ENCODE peak calls at places on chromosomes 1 and 21, in four cellular contexts. One of them, this sample, is unnamed.

GRCh38 chr1:183689770-183690204 is 36.7 kb upstream of the APOBEC4 start:
- DNase-seq in breast epithelium: no peak
- DNase-seq in activated CD8-positive, alpha-beta T cell treated with anti-CD3 and anti-CD28 coated beads for 36 hours: peak
- DNase-seq in transverse colon: no peak
- DNase-seq in this sample: no peak

GRCh38 chr1:184590163-184590750 is 164.4 kb downstream of the EDEM3 start:
- DNase-seq in breast epithelium: peak
- DNase-seq in activated CD8-positive, alpha-beta T cell treated with anti-CD3 and anti-CD28 coated beads for 36 hours: no peak
- DNase-seq in transverse colon: peak
- DNase-seq in this sample: peak

GRCh38 chr1:208243522-208243850 is 698 bp downstream of the PLXNA2 start:
- DNase-seq in breast epithelium: no peak
- DNase-seq in activated CD8-positive, alpha-beta T cell treated with anti-CD3 and anti-CD28 coated beads for 36 hours: no peak
- DNase-seq in transverse colon: no peak
- DNase-seq in this sample: no peak

GRCh38 chr21:45177039-45177438 is 102.7 kb downstream of the ADARB1 start:
- DNase-seq in breast epithelium: no peak
- DNase-seq in activated CD8-positive, alpha-beta T cell treated with anti-CD3 and anti-CD28 coated beads for 36 hours: no peak
- DNase-seq in transverse colon: no peak
- DNase-seq in this sample: no peak

GRCh38 chr1:217205578-217205977 is 425.3 kb downstream of the GPATCH2 start:
- DNase-seq in breast epithelium: no peak
- DNase-seq in activated CD8-positive, alpha-beta T cell treated with anti-CD3 and anti-CD28 coated beads for 36 hours: no peak
- DNase-seq in transverse colon: no peak
- DNase-seq in this sample: no peak

GRCh38 chr1:6486433-6487011 is 4.9 kb downstream of the PLEKHG5 start:
- DNase-seq in breast epithelium: peak
- DNase-seq in activated CD8-positive, alpha-beta T cell treated with anti-CD3 and anti-CD28 coated beads for 36 hours: peak
- DNase-seq in transverse colon: peak
- DNase-seq in this sample: peak

GRCh38 chr1:180295999-180296398 is 65.9 kb downstream of the LHX4 start:
- DNase-seq in breast epithelium: no peak
- DNase-seq in activated CD8-positive, alpha-beta T cell treated with anti-CD3 and anti-CD28 coated beads for 36 hours: no peak
- DNase-seq in transverse colon: no peak
- DNase-seq in this sample: no peak

GRCh38 chr1:9453375-9454093 is 85.7 kb upstream of the SLC25A33 start:
- DNase-seq in breast epithelium: no peak
- DNase-seq in activated CD8-positive, alpha-beta T cell treated with anti-CD3 and anti-CD28 coated beads for 36 hours: no peak
- DNase-seq in transverse colon: no peak
- DNase-seq in this sample: no peak

GRCh38 chr21:33881689-33882440 is 33.7 kb downstream of the ATP5PO start:
- DNase-seq in breast epithelium: no peak
- DNase-seq in activated CD8-positive, alpha-beta T cell treated with anti-CD3 and anti-CD28 coated beads for 36 hours: no peak
- DNase-seq in transverse colon: no peak
- DNase-seq in this sample: no peak

GRCh38 chr1:36321119-36321951 is 2.1 kb downstream of the EVA1B start:
- DNase-seq in breast epithelium: no peak
- DNase-seq in activated CD8-positive, alpha-beta T cell treated with anti-CD3 and anti-CD28 coated beads for 36 hours: peak
- DNase-seq in transverse colon: peak
- DNase-seq in this sample: no peak

GRCh38 chr1:206921772-206922265 is at the start of gene FCMR:
- DNase-seq in breast epithelium: no peak
- DNase-seq in activated CD8-positive, alpha-beta T cell treated with anti-CD3 and anti-CD28 coated beads for 36 hours: peak
- DNase-seq in transverse colon: peak
- DNase-seq in this sample: no peak

GRCh38 chr21:42407476-42407875 is 3.8 kb downstream of the UBASH3A start:
- DNase-seq in breast epithelium: no peak
- DNase-seq in activated CD8-positive, alpha-beta T cell treated with anti-CD3 and anti-CD28 coated beads for 36 hours: peak
- DNase-seq in transverse colon: no peak
- DNase-seq in this sample: no peak

GRCh38 chr21:42406846-42407245 is 3.1 kb downstream of the UBASH3A start:
- DNase-seq in breast epithelium: no peak
- DNase-seq in activated CD8-positive, alpha-beta T cell treated with anti-CD3 and anti-CD28 coated beads for 36 hours: peak
- DNase-seq in transverse colon: no peak
- DNase-seq in this sample: no peak

GRCh38 chr21:42411197-42411869 is 7.6 kb downstream of the UBASH3A start:
- DNase-seq in breast epithelium: no peak
- DNase-seq in activated CD8-positive, alpha-beta T cell treated with anti-CD3 and anti-CD28 coated beads for 36 hours: peak
- DNase-seq in transverse colon: no peak
- DNase-seq in this sample: no peak

GRCh38 chr21:42411891-42412635 is 8.4 kb downstream of the UBASH3A start:
- DNase-seq in breast epithelium: no peak
- DNase-seq in activated CD8-positive, alpha-beta T cell treated with anti-CD3 and anti-CD28 coated beads for 36 hours: no peak
- DNase-seq in transverse colon: no peak
- DNase-seq in this sample: no peak

GRCh38 chr21:42409366-42409765 is 5.7 kb downstream of the UBASH3A start:
- DNase-seq in breast epithelium: no peak
- DNase-seq in activated CD8-positive, alpha-beta T cell treated with anti-CD3 and anti-CD28 coated beads for 36 hours: no peak
- DNase-seq in transverse colon: no peak
- DNase-seq in this sample: no peak
- TF ChIP-seq CTCF in breast epithelium: no peak
- TF ChIP-seq CTCF in activated CD8-positive, alpha-beta T cell treated with anti-CD3 and anti-CD28 coated beads for 36 hours: no peak
- TF ChIP-seq CTCF in transverse colon: no peak
- TF ChIP-seq CTCF in this sample: no peak

DNA sequence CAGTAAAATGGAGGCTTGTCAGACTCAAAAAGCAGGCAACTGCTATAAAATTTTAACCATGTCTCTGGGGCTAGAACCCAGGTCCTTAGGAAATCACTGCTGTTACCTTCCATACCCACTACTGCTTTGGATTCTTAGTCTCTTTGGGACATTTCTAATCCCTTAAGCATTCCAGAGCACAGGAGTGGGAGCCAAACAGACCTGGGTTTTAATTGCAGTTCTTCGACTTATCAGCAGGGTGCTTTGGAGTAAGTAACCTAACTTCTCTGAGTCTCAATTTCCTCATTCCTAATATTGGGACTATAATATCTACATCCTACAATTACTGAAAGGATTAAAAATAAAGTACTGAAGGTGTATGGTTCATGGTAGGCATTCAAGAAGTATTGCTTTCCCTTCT is 161.0 kb upstream of the BEND5 start:
- DNase-seq in breast epithelium: no peak
- DNase-seq in activated CD8-positive, alpha-beta T cell treated with anti-CD3 and anti-CD28 coated beads for 36 hours: no peak
- DNase-seq in transverse colon: no peak
- DNase-seq in this sample: no peak
- TF ChIP-seq CTCF in breast epithelium: no peak
- TF ChIP-seq CTCF in activated CD8-positive, alpha-beta T cell treated with anti-CD3 and anti-CD28 coated beads for 36 hours: no peak
- TF ChIP-seq CTCF in transverse colon: no peak
- TF ChIP-seq CTCF in this sample: no peak

DNA sequence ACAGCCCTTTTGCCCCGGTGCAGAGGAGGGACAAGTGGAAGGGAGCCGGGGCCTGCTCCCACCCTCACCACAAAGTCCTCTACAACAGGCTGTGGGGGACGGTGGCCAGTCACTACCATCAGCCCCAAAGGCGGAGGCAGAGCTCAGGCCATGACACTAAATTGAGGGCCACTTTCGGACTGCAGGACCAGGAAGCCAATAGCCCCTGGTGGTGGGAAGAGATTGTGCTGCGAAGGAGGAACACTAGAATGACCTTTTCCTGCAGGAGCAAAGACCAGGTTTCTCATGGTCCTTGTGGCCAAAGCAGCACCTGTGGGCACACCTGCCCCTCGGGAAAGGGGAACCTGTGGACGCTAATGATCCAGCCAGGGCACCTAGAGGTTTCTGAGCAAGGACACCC is 30.3 kb downstream of the ACTA1 start:
- DNase-seq in breast epithelium: no peak
- DNase-seq in activated CD8-positive, alpha-beta T cell treated with anti-CD3 and anti-CD28 coated beads for 36 hours: no peak
- DNase-seq in transverse colon: no peak
- DNase-seq in this sample: no peak
- TF ChIP-seq CTCF in breast epithelium: no peak
- TF ChIP-seq CTCF in activated CD8-positive, alpha-beta T cell treated with anti-CD3 and anti-CD28 coated beads for 36 hours: no peak
- TF ChIP-seq CTCF in transverse colon: no peak
- TF ChIP-seq CTCF in this sample: no peak

GRCh38 chr1:32500387-32501209 is 35.7 kb downstream of the ZBTB8B start:
- DNase-seq in breast epithelium: peak
- DNase-seq in activated CD8-positive, alpha-beta T cell treated with anti-CD3 and anti-CD28 coated beads for 36 hours: peak
- DNase-seq in transverse colon: peak
- DNase-seq in this sample: no peak
- TF ChIP-seq CTCF in breast epithelium: no peak
- TF ChIP-seq CTCF in activated CD8-positive, alpha-beta T cell treated with anti-CD3 and anti-CD28 coated beads for 36 hours: no peak
- TF ChIP-seq CTCF in transverse colon: no peak
- TF ChIP-seq CTCF in this sample: peak

DNA sequence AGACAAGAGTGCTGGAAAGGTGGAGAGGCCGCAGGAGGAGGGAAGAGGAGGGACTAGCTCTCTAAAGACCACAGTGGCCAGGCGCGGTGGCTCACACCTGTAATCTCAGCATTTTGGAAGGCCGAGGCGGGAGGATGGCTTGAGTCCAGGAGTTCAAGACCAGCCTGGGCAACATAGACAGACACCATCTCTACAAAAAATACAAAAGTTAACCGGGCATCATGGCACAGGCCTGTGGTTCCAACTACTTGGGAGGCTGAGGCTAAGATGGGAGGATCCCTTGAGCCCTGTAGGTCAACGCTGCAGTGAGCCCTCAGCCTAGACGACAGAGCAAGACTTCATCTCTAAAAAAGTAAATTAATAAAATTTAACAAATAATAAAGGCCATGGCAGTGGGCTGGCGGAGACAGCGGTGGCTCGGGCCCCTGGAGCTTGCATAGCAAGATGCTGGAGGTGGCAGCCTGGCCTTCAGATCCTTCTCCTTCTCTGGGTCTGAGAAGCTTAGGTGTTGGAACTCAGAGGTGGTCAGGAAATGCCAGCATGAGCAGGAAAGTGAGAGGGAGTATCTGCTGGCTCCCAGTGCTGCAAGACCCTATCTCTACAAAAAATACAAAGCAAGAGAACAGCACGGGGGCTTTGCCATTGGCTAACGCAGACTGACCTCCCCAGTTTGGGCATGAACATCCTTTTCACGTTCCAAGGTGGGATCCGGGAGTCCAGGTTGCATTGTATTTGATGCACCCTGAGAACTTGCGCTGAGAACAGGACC is 10.7 kb downstream of the WNT3A start:
- DNase-seq in breast epithelium: no peak
- DNase-seq in activated CD8-positive, alpha-beta T cell treated with anti-CD3 and anti-CD28 coated beads for 36 hours: no peak
- DNase-seq in transverse colon: no peak
- DNase-seq in this sample: no peak
- TF ChIP-seq CTCF in breast epithelium: no peak
- TF ChIP-seq CTCF in activated CD8-positive, alpha-beta T cell treated with anti-CD3 and anti-CD28 coated beads for 36 hours: no peak
- TF ChIP-seq CTCF in transverse colon: no peak
- TF ChIP-seq CTCF in this sample: no peak

GRCh38 chr1:48450505-48450904 is 21.5 kb downstream of the SPATA6 start:
- DNase-seq in breast epithelium: no peak
- DNase-seq in activated CD8-positive, alpha-beta T cell treated with anti-CD3 and anti-CD28 coated beads for 36 hours: no peak
- DNase-seq in transverse colon: no peak
- DNase-seq in this sample: peak
- TF ChIP-seq CTCF in breast epithelium: no peak
- TF ChIP-seq CTCF in activated CD8-positive, alpha-beta T cell treated with anti-CD3 and anti-CD28 coated beads for 36 hours: no peak
- TF ChIP-seq CTCF in transverse colon: no peak
- TF ChIP-seq CTCF in this sample: peak

GRCh38 chr1:35029756-35030155 is 2.0 kb downstream of the ZMYM6 start:
- DNase-seq in breast epithelium: no peak
- DNase-seq in activated CD8-positive, alpha-beta T cell treated with anti-CD3 and anti-CD28 coated beads for 36 hours: no peak
- DNase-seq in transverse colon: no peak
- DNase-seq in this sample: no peak

GRCh38 chr1:35033346-35033745 is 1.6 kb upstream of the ZMYM6 start:
- DNase-seq in breast epithelium: no peak
- DNase-seq in activated CD8-positive, alpha-beta T cell treated with anti-CD3 and anti-CD28 coated beads for 36 hours: no peak
- DNase-seq in transverse colon: no peak
- DNase-seq in this sample: no peak

GRCh38 chr1:35032384-35032739 is 617 bp upstream of the ZMYM6 start:
- DNase-seq in breast epithelium: no peak
- DNase-seq in activated CD8-positive, alpha-beta T cell treated with anti-CD3 and anti-CD28 coated beads for 36 hours: no peak
- DNase-seq in transverse colon: no peak
- DNase-seq in this sample: no peak

GRCh38 chr1:35030338-35031102 is 1.2 kb downstream of the ZMYM6 start:
- DNase-seq in breast epithelium: no peak
- DNase-seq in activated CD8-positive, alpha-beta T cell treated with anti-CD3 and anti-CD28 coated beads for 36 hours: peak
- DNase-seq in transverse colon: no peak
- DNase-seq in this sample: no peak

DNA sequence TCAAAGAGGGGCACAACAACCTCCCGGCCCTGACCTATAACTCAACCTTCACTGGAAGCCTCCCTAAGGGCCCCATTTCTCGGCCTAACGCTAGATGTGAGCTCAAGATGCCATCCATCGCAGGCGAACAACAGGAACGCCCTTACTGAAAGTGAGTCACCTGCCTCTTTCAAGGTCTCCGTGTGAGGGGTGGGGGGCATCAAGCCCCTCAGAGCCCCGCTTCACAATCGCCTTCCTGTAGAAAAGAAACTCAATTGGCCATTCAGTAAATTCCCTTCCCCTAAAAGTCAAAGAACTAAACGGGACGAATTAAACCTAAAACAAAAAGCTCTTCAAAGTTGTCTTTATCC is 667 bp downstream of the ZMYM6 start:
- DNase-seq in breast epithelium: no peak
- DNase-seq in activated CD8-positive, alpha-beta T cell treated with anti-CD3 and anti-CD28 coated beads for 36 hours: peak
- DNase-seq in transverse colon: peak
- DNase-seq in this sample: no peak
- TF ChIP-seq CTCF in breast epithelium: no peak
- TF ChIP-seq CTCF in activated CD8-positive, alpha-beta T cell treated with anti-CD3 and anti-CD28 coated beads for 36 hours: no peak
- TF ChIP-seq CTCF in transverse colon: no peak
- TF ChIP-seq CTCF in this sample: no peak

GRCh38 chr1:229984310-229984991 is 82.6 kb upstream of the GALNT2 start:
- DNase-seq in breast epithelium: no peak
- DNase-seq in activated CD8-positive, alpha-beta T cell treated with anti-CD3 and anti-CD28 coated beads for 36 hours: no peak
- DNase-seq in transverse colon: no peak
- DNase-seq in this sample: no peak
- TF ChIP-seq CTCF in breast epithelium: no peak
- TF ChIP-seq CTCF in activated CD8-positive, alpha-beta T cell treated with anti-CD3 and anti-CD28 coated beads for 36 hours: no peak
- TF ChIP-seq CTCF in transverse colon: no peak
- TF ChIP-seq CTCF in this sample: no peak

This sample was measured in LNCaP clone FGC.